ENCODE peak calls at places on chromosomes 11 and 22, in nine cellular contexts. O, Y, Q, S, C, P, E, R and D are unnamed samples.
A peak's percentile ranks its signal among the peaks of the same experiment; 100 is the strongest.

GRCh38 chr22:25281675-25282345 is 62.4 kb downstream of the CRYBB2 start:
- DNase-seq in O (no peak), Y (no peak), Q (no peak), S (no peak), C (no peak), P (no peak), E (no peak), R (no peak), D (no peak)

GRCh38 chr11:79342686-79343085 is 98.1 kb downstream of the TENM4 start:
- DNase-seq in O (no peak), Y (no peak), Q (no peak), S (no peak), C (no peak), P (no peak), E (no peak), R (no peak), D (no peak)

GRCh38 chr22:21446128-21446826 is 20.9 kb upstream of the TMEM191C start:
- DNase-seq in O (no peak), Y (no peak), Q (no peak), S (no peak), C (no peak), P (no peak), E (no peak), R (no peak), D (no peak)

GRCh38 chr11:107251298-107251697 is 206.3 kb downstream of the CWF19L2 start:
- DNase-seq in O (no peak), Y (no peak), Q (no peak), S (no peak), C (no peak), P (no peak), E (no peak), R (no peak), D (no peak)

GRCh38 chr11:23976776-23977380 is 520.0 kb upstream of the LUZP2 start:
- DNase-seq in O (peak; percentile 63), Y (peak; percentile 75), Q (no peak), S (no peak), C (no peak), P (no peak), E (peak; percentile 56), R (no peak), D (no peak)

GRCh38 chr11:20336056-20336455 is 27.5 kb upstream of the HTATIP2 start:
- DNase-seq in O (no peak), Y (no peak), Q (no peak), S (no peak), C (no peak), P (no peak), E (no peak), R (no peak), D (no peak)

GRCh38 chr11:86818466-86819282 is 18.3 kb downstream of the PRSS23 start:
- DNase-seq in O (peak; percentile 72), Y (peak; percentile 94), Q (no peak), S (no peak), C (no peak), P (peak; percentile 82), E (peak; percentile 82), R (no peak), D (peak; percentile 56)

GRCh38 chr11:76551400-76551799 is 106.6 kb downstream of the EMSY start:
- DNase-seq in O (peak; percentile 13), Y (peak; percentile 70), Q (no peak), S (no peak), C (no peak), P (no peak), E (no peak), R (no peak), D (no peak)

GRCh38 chr11:45513806-45514340 is 151.5 kb downstream of the CHST1 start:
- DNase-seq in O (no peak), Y (no peak), Q (no peak), S (no peak), C (no peak), P (no peak), E (no peak), R (no peak), D (no peak)

GRCh38 chr11:73226297-73227006 is 8.4 kb downstream of the P2RY2 start:
- DNase-seq in O (no peak), Y (no peak), Q (no peak), S (no peak), C (no peak), P (no peak), E (no peak), R (no peak), D (no peak)

GRCh38 chr11:116148056-116148455 is 624.7 kb downstream of the BUD13 start:
- DNase-seq in O (no peak), Y (no peak), Q (no peak), S (no peak), C (no peak), P (no peak), E (no peak), R (no peak), D (no peak)

GRCh38 chr11:107999759-108000455 is 8.8 kb upstream of the CUL5 start:
- DNase-seq in O (peak; percentile 72), Y (peak; percentile 16), Q (no peak), S (no peak), C (no peak), P (peak; percentile 61), E (peak; percentile 67), R (no peak), D (peak; percentile 76)

GRCh38 chr22:39943366-39943765 is 16.8 kb upstream of the TMA7B start:
- DNase-seq in O (no peak), Y (no peak), Q (no peak), S (no peak), C (peak; percentile 29), P (no peak), E (no peak), R (no peak), D (no peak)

GRCh38 chr11:27699926-27700350 is 317 bp downstream of the BDNF start:
- DNase-seq in O (no peak), Y (peak; percentile 48), Q (no peak), S (no peak), C (no peak), P (no peak), E (no peak), R (no peak), D (no peak)

GRCh38 chr11:14248577-14248976 is 110.4 kb downstream of the RRAS2 start:
- DNase-seq in O (no peak), Y (no peak), Q (no peak), S (no peak), C (no peak), P (no peak), E (no peak), R (no peak), D (no peak)

GRCh38 chr22:18042685-18043084 is 18.3 kb upstream of the MICAL3 start:
- DNase-seq in O (no peak), Y (peak; percentile 77), Q (no peak), S (no peak), C (no peak), P (no peak), E (peak; percentile 78), R (no peak), D (no peak)

GRCh38 chr11:68403831-68404230 is 56.7 kb upstream of the PPP6R3 start:
- DNase-seq in O (no peak), Y (no peak), Q (no peak), S (no peak), C (no peak), P (no peak), E (no peak), R (no peak), D (no peak)